ENCODE peak calls at places on chromosomes 1 and 21, in six cellular contexts. C is GOT3; V is stimulated activated naive B cell treated with anti-CD40 and anti-IgM and Interleukin-4, amounts not matched to agents 10 μg/mL and 1 μg/mL and 100 μg/mL, for 72 hours; M is upper lobe of right lung; P is NCI-H1105 treated with DMSO at 0.1 percent for 48 hours; X is PC-3. L is an unnamed sample.

GRCh38 chr1:235199441-235199840 is 38.4 kb upstream of the RBM34 start:
- DNase-seq in X (no peak), M (no peak), V (no peak), C (no peak), P (no peak), L (peak)

GRCh38 chr1:203144661-203145060 is 17.1 kb downstream of the ADORA1 start:
- DNase-seq in P (no peak), V (no peak), M (no peak), C (no peak), X (peak), L (no peak)

GRCh38 chr1:189697113-189697512 is 780.6 kb downstream of the BRINP3 start:
- DNase-seq in M (no peak), X (no peak), V (no peak), C (no peak), P (no peak), L (no peak)

GRCh38 chr1:31800677-31800967 is 15.2 kb downstream of the SPOCD1 start:
- DNase-seq in P (no peak), V (no peak), X (no peak), C (no peak), M (no peak), L (no peak)

GRCh38 chr1:78437393-78437792 is 53.4 kb upstream of the PTGFR start:
- DNase-seq in P (no peak), V (no peak), X (no peak), M (no peak), C (no peak), L (no peak)

GRCh38 chr21:38494254-38494648 is 4.0 kb downstream of the ERG start:
- DNase-seq in P (no peak), C (no peak), V (no peak), X (no peak), M (no peak), L (no peak)

GRCh38 chr1:51518730-51519047 is 377 bp downstream of the EPS15 start:
- DNase-seq in M (peak), C (no peak), P (no peak), V (no peak), X (peak), L (peak)

GRCh38 chr1:24641646-24642151 is 1.4 kb upstream of the SRRM1 start:
- DNase-seq in C (no peak), X (no peak), V (peak), P (no peak), M (peak), L (peak)

GRCh38 chr1:6022193-6022592 is 23.5 kb upstream of the KCNAB2 start:
- DNase-seq in V (no peak), X (no peak), M (no peak), C (no peak), P (no peak), L (no peak)

GRCh38 chr1:68036946-68037345 is 13.5 kb downstream of the DIRAS3 start:
- DNase-seq in P (no peak), M (no peak), C (no peak), V (no peak), X (no peak), L (no peak)

GRCh38 chr1:94863919-94864318 is 43.8 kb downstream of the SLC44A3 start:
- DNase-seq in M (no peak), X (peak), C (no peak), V (no peak), P (no peak), L (peak)

GRCh38 chr1:55560246-55560645 is 345.1 kb upstream of the USP24 start:
- DNase-seq in V (no peak), M (no peak), C (no peak), X (no peak), P (peak), L (no peak)

GRCh38 chr1:225342695-225343094 is 85.1 kb downstream of the LBR start:
- DNase-seq in P (no peak), C (no peak), V (no peak), X (no peak), M (no peak), L (no peak)

GRCh38 chr1:168637350-168637991 is 61.1 kb downstream of the XCL1 start:
- DNase-seq in M (no peak), V (no peak), X (peak), C (no peak), P (peak), L (peak)

GRCh38 chr1:101089608-101090007 is 64.0 kb upstream of the DPH5 start:
- DNase-seq in X (no peak), V (no peak), P (no peak), C (no peak), M (no peak), L (no peak)

GRCh38 chr1:40630488-40631223 is 34.8 kb downstream of the RIMS3 start:
- DNase-seq in V (no peak), M (peak), C (no peak), P (peak), X (peak), L (peak)

GRCh38 chr1:77313491-77313890 is 31.7 kb downstream of the AK5 start:
- DNase-seq in M (no peak), X (peak), P (no peak), C (no peak), V (no peak), L (peak)

GRCh38 chr1:64675718-64676345 is 69.0 kb upstream of the RAVER2 start:
- DNase-seq in C (no peak), X (peak), V (no peak), M (no peak), P (peak), L (peak)

L was measured in MCF 10A.